ENCODE peak calls at places on chromosomes 1 and 21, in eight cellular contexts. F is kidney epithelial cell; V is psoas muscle; D is naive thymus-derived CD4-positive, alpha-beta T cell; N is brain microvascular endothelial cell; L is AG10803; S is SJCRH30; G is ascending aorta. E is an unnamed sample.

GRCh38 chr1:150720098-150720497 is 597 bp downstream of the HORMAD1 start:
- DNase-seq in F (no peak), V (no peak), D (no peak), N (no peak), L (no peak), S (no peak), G (no peak), E (no peak)

GRCh38 chr21:14737922-14738321 is 191.8 kb upstream of the SAMSN1 start:
- DNase-seq in F (peak), V (no peak), D (peak), N (peak), L (peak), S (peak), G (no peak), E (peak)

GRCh38 chr1:179175011-179175934 is 54.2 kb downstream of the ABL2 start:
- DNase-seq in F (no peak), V (no peak), D (no peak), N (peak), L (peak), S (no peak), G (no peak), E (no peak)

GRCh38 chr1:111334169-111334568 is 43.5 kb downstream of the CHIA start:
- DNase-seq in F (no peak), V (no peak), D (peak), N (peak), L (peak), S (peak), G (no peak), E (peak)

GRCh38 chr1:22835920-22836319 is 125.3 kb downstream of the EPHB2 start:
- DNase-seq in F (no peak), V (no peak), D (no peak), N (no peak), L (peak), S (no peak), G (no peak), E (no peak)

GRCh38 chr1:55129194-55129728 is 85.9 kb downstream of the USP24 start:
- DNase-seq in F (no peak), V (peak), D (no peak), N (peak), L (peak), S (peak), G (peak), E (no peak)

GRCh38 chr1:118989006-118989736 is 1.0 kb upstream of the TBX15 start:
- DNase-seq in F (no peak), V (no peak), D (no peak), N (peak), L (no peak), S (no peak), G (no peak), E (no peak)

GRCh38 chr1:19738106-19738505 is 61.6 kb downstream of the TMCO4 start:
- DNase-seq in F (no peak), V (no peak), D (no peak), N (no peak), L (no peak), S (no peak), G (no peak), E (no peak)

GRCh38 chr1:37393173-37393572 is 81.2 kb upstream of the ZC3H12A start:
- DNase-seq in F (no peak), V (no peak), D (no peak), N (no peak), L (no peak), S (no peak), G (no peak), E (no peak)

GRCh38 chr1:234395297-234395696 is 22.0 kb downstream of the COA6 start:
- DNase-seq in F (no peak), V (no peak), D (no peak), N (no peak), L (no peak), S (no peak), G (no peak), E (no peak)

GRCh38 chr1:24929876-24930702 is at the start of gene RUNX3:
- DNase-seq in F (no peak), V (peak), D (peak), N (no peak), L (peak), S (no peak), G (peak), E (peak)

GRCh38 chr1:151946366-151946764 is 37.1 kb upstream of the THEM4 start:
- DNase-seq in F (no peak), V (no peak), D (no peak), N (no peak), L (peak), S (no peak), G (no peak), E (no peak)

GRCh38 chr1:178818416-178818815 is 52.5 kb downstream of the ANGPTL1 start:
- DNase-seq in F (no peak), V (no peak), D (no peak), N (peak), L (peak), S (no peak), G (no peak), E (no peak)

GRCh38 chr1:46044116-46044515 is 88.3 kb downstream of the PIK3R3 start:
- DNase-seq in F (no peak), V (no peak), D (no peak), N (no peak), L (no peak), S (no peak), G (no peak), E (no peak)

GRCh38 chr1:155932487-155932886 is 1.7 kb downstream of the KHDC4 start:
- DNase-seq in F (no peak), V (no peak), D (no peak), N (no peak), L (peak), S (no peak), G (no peak), E (no peak)

GRCh38 chr21:29238052-29238966 is 60.4 kb upstream of the BACH1 start:
- DNase-seq in F (no peak), V (no peak), D (no peak), N (peak), L (peak), S (no peak), G (no peak), E (no peak)

GRCh38 chr1:201038537-201038936 is 15.0 kb upstream of the KIF21B start:
- DNase-seq in F (no peak), V (no peak), D (no peak), N (no peak), L (no peak), S (no peak), G (no peak), E (no peak)

GRCh38 chr1:93503816-93504215 is 55.9 kb downstream of the FNBP1L start:
- DNase-seq in F (no peak), V (no peak), D (no peak), N (no peak), L (no peak), S (no peak), G (no peak), E (no peak)

GRCh38 chr1:112841825-112842224 is 114.2 kb downstream of the SLC16A1 start:
- DNase-seq in F (no peak), V (no peak), D (no peak), N (no peak), L (no peak), S (no peak), G (no peak), E (no peak)

GRCh38 chr1:222618001-222618879 is at the start of gene MIA3:
- DNase-seq in F (no peak), V (peak), D (peak), N (no peak), L (peak), S (peak), G (peak), E (peak)

GRCh38 chr21:30072496-30072895 is 94.1 kb downstream of the CLDN17 start:
- DNase-seq in F (peak), V (no peak), D (no peak), N (peak), L (peak), S (no peak), G (no peak), E (no peak)

GRCh38 chr1:61748566-61748965 is 6.3 kb downstream of the PATJ start:
- DNase-seq in F (no peak), V (no peak), D (no peak), N (no peak), L (no peak), S (no peak), G (no peak), E (no peak)

GRCh38 chr1:61749574-61749973 is 7.3 kb downstream of the PATJ start:
- DNase-seq in F (no peak), V (no peak), D (no peak), N (no peak), L (no peak), S (no peak), G (no peak), E (no peak)

GRCh38 chr1:61743716-61744620 is 1.7 kb downstream of the PATJ start:
- DNase-seq in F (no peak), V (no peak), D (no peak), N (peak), L (no peak), S (no peak), G (no peak), E (no peak)

GRCh38 chr1:61743432-61743705 is 1.1 kb downstream of the PATJ start:
- DNase-seq in F (no peak), V (no peak), D (no peak), N (no peak), L (peak), S (no peak), G (no peak), E (no peak)

GRCh38 chr1:61746768-61747167 is 4.5 kb downstream of the PATJ start:
- DNase-seq in F (peak), V (no peak), D (no peak), N (no peak), L (peak), S (no peak), G (no peak), E (no peak)
- H3K4me3 ChIP-seq in F (peak), V (peak), D (no peak), N (no peak), L (peak), S (no peak), G (no peak), E (no peak)

DNA sequence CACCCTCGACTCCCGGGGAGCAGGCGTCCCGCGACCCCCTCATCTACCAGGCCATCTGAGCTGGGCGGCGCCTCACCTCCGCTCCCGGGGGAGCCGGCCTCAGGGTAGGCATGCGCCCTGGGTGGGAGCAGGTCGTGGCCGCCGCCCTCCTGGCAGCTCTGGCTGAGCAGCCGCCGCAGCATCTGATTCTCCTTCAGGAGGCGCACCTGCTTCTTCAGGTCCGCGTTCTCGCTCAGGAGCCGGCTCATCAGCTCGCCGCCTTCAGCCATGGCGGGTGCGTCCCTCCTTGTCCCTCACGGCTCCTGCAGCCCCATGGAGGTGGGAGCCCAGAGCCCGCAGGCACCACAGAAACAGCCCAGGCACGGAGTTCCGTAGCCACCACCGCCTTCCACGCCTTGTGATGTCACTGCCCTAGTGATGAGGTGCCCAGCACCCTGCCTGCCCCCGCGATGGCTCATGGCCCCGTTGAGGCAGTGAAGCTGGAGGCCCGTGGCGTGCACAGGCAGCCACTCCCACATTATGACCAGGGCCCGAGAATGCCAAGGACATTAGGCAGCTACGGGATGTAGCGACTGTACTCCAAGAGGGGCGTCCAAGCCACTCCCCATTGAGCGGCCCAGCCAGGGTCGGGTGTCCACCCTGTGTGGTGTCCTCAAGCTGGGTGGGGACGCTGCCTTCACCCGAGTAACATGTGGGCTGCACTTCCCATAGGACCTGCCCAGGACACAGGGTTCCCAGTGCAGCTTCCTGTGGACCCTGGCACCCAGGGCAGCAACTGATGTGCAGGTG is 1.5 kb downstream of the SPATC1L start:
- DNase-seq in F (no peak), V (peak), D (no peak), N (no peak), L (no peak), S (no peak), G (peak), E (no peak)
- H3K4me3 ChIP-seq in F (no peak), V (no peak), D (no peak), N (no peak), L (peak), S (no peak), G (no peak), E (no peak)

GRCh38 chr1:235843458-235843857 is 23.2 kb downstream of the LYST start:
- DNase-seq in F (no peak), V (no peak), D (peak), N (peak), L (peak), S (no peak), G (no peak), E (no peak)

GRCh38 chr1:235838021-235838420 is 28.7 kb downstream of the LYST start:
- DNase-seq in F (no peak), V (no peak), D (no peak), N (no peak), L (no peak), S (no peak), G (no peak), E (no peak)

GRCh38 chr1:235844776-235845175 is 21.9 kb downstream of the LYST start:
- DNase-seq in F (no peak), V (no peak), D (no peak), N (no peak), L (no peak), S (no peak), G (no peak), E (no peak)

DNA sequence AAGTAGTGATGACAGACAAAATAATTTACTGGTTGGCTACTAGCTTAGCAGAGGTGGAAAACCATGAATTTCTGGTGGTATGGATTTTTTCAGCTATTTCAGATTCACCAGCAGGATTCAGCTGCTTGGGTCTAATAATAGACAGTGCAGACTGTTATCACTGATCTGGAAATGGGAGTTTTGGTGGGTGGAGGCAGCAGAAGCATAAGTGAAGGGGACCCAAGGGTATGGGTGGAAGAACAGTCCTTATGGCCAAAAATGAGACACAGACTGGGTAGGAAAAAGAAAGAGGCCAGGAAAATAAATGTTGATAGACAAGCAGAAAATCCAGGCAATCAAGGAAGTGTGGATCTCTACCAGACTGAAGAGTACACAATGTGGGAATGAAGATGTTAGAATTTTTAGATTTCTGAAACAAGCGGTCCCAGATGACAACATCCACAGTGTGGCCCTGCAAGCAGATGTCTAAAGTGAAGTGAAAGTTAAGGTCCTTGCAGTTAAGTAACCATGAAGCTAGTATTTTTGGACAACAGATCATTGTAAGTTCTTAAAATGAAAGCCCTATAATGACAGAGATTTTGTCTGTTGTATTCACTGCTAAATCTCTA is 24.7 kb downstream of the LYST start:
- DNase-seq in F (no peak), V (no peak), D (no peak), N (no peak), L (no peak), S (no peak), G (no peak), E (no peak)
- H3K4me3 ChIP-seq in F (no peak), V (no peak), D (no peak), N (no peak), L (no peak), S (no peak), G (no peak), E (no peak)

GRCh38 chr1:230123280-230124186 is 56.5 kb downstream of the GALNT2 start:
- DNase-seq in F (no peak), V (no peak), D (no peak), N (no peak), L (no peak), S (no peak), G (no peak), E (no peak)

GRCh38 chr1:230121950-230122349 is 54.9 kb downstream of the GALNT2 start:
- DNase-seq in F (no peak), V (no peak), D (no peak), N (no peak), L (no peak), S (no peak), G (no peak), E (no peak)

GRCh38 chr1:230120949-230121381 is 53.9 kb downstream of the GALNT2 start:
- DNase-seq in F (no peak), V (no peak), D (no peak), N (no peak), L (peak), S (no peak), G (no peak), E (no peak)

GRCh38 chr1:230124187-230125128 is 57.4 kb downstream of the GALNT2 start:
- DNase-seq in F (no peak), V (no peak), D (no peak), N (peak), L (no peak), S (no peak), G (no peak), E (no peak)

GRCh38 chr1:230122361-230123279 is 55.6 kb downstream of the GALNT2 start:
- DNase-seq in F (no peak), V (no peak), D (no peak), N (peak), L (no peak), S (no peak), G (no peak), E (no peak)
- H3K4me3 ChIP-seq in F (no peak), V (no peak), D (no peak), N (no peak), L (no peak), S (no peak), G (no peak), E (no peak)

GRCh38 chr1:66535149-66535548 is 1.2 kb downstream of the SGIP1 start:
- DNase-seq in F (no peak), V (no peak), D (no peak), N (no peak), L (no peak), S (no peak), G (no peak), E (no peak)

GRCh38 chr1:66540434-66541032 is 6.6 kb downstream of the SGIP1 start:
- DNase-seq in F (no peak), V (no peak), D (no peak), N (peak), L (peak), S (no peak), G (no peak), E (no peak)

GRCh38 chr1:66539491-66539890 is 5.5 kb downstream of the SGIP1 start:
- DNase-seq in F (no peak), V (no peak), D (no peak), N (no peak), L (no peak), S (no peak), G (no peak), E (no peak)

GRCh38 chr1:66535853-66536252 is 1.9 kb downstream of the SGIP1 start:
- DNase-seq in F (no peak), V (no peak), D (no peak), N (no peak), L (no peak), S (no peak), G (no peak), E (no peak)

DNA sequence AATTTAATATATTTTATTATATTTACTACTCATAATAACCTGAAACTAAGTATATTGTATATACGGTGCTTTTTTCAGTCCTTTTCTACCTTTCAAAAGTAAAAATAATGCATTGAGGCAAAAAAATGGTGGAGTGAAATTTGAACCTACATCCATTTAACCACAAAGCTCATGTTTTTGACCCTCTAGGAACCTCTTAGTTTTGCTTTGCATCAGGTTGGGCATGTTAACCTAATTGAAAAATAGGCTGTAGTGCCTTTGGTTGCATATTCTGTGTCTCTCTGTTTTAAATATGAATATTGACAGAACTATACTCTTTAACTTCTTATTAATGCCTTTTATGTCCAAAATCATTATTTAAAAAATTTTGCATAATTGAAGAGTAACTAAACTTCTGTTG is 3.8 kb downstream of the SGIP1 start:
- DNase-seq in F (no peak), V (no peak), D (no peak), N (no peak), L (no peak), S (no peak), G (no peak), E (no peak)
- H3K4me3 ChIP-seq in F (no peak), V (no peak), D (no peak), N (no peak), L (no peak), S (no peak), G (peak), E (no peak)

E was measured in CD8-positive, alpha-beta T cell.